ENCODE peak calls at places on chromosomes 1 and 21, in ten cellular contexts. X is fibroblast of lung, C is neural crest cell, I is omental fat pad, A is Caco-2, K is left cardiac atrium, M is HS-27A, E is AG08396, V is cardiac septum, O is psoas muscle. R is an unnamed sample.

GRCh38 chr1:78432016-78432415 is 58.8 kb upstream of the PTGFR start:
- DNase-seq in X (no peak), C (no peak), I (no peak), A (no peak), K (no peak), M (no peak), E (no peak), V (no peak), O (no peak), R (no peak)

GRCh38 chr21:41706263-41706639 is 60.6 kb downstream of the RIPK4 start:
- DNase-seq in X (no peak), C (no peak), I (no peak), A (no peak), K (no peak), M (no peak), E (no peak), V (no peak), O (no peak), R (no peak)

GRCh38 chr1:211352985-211353515 is 26.4 kb downstream of the TRAF5 start:
- DNase-seq in X (no peak), C (no peak), I (peak; percentile 36), A (peak; percentile 48), K (no peak), M (no peak), E (peak; percentile 32), V (no peak), O (no peak), R (peak; percentile 27)

GRCh38 chr1:211217392-211217791 is 41.8 kb upstream of the RCOR3 start:
- DNase-seq in X (no peak), C (no peak), I (no peak), A (no peak), K (no peak), M (no peak), E (no peak), V (no peak), O (no peak), R (no peak)

GRCh38 chr1:153525088-153525713 is 10.6 kb downstream of the S100A6 start:
- DNase-seq in X (peak; percentile 52), C (no peak), I (no peak), A (no peak), K (no peak), M (no peak), E (no peak), V (no peak), O (peak; percentile 27), R (no peak)

GRCh38 chr1:69459244-69459643 is 108.5 kb upstream of the LRRC7 start:
- DNase-seq in X (no peak), C (no peak), I (no peak), A (no peak), K (no peak), M (no peak), E (no peak), V (no peak), O (no peak), R (no peak)

GRCh38 chr1:81654147-81654546 is 146.6 kb upstream of the ADGRL2 start:
- DNase-seq in X (no peak), C (no peak), I (no peak), A (no peak), K (no peak), M (no peak), E (no peak), V (no peak), O (no peak), R (no peak)

GRCh38 chr1:27572019-27572678 is 31.8 kb downstream of the AHDC1 start:
- DNase-seq in X (no peak), C (no peak), I (no peak), A (no peak), K (no peak), M (no peak), E (no peak), V (no peak), O (peak; percentile 56), R (no peak)

GRCh38 chr1:226248091-226248490 is 24.6 kb downstream of the MIXL1 start:
- DNase-seq in X (no peak), C (no peak), I (no peak), A (no peak), K (no peak), M (no peak), E (no peak), V (no peak), O (no peak), R (no peak)